ENCODE peak calls at places on chromosomes 1 and 21, in four cellular contexts. S, M, U and Z are unnamed samples.
A peak's percentile ranks its signal among the peaks of the same experiment; 100 is the strongest.

GRCh38 chr21:18499761-18500376 is 96.3 kb upstream of the TMPRSS15 start:
- DNase-seq in S (peak; percentile 4), M (no peak), U (peak; percentile 3), Z (peak; percentile 63)

GRCh38 chr1:1880617-1881312 is 10.1 kb downstream of the GNB1 start:
- DNase-seq in S (no peak), M (no peak), U (no peak), Z (no peak)

GRCh38 chr1:1137256-1138045 is 21.6 kb upstream of the C1orf159 start:
- DNase-seq in S (peak; percentile 53), M (no peak), U (no peak), Z (no peak)

GRCh38 chr1:3905266-3905952 is 5.3 kb upstream of the C1orf174 start:
- DNase-seq in S (no peak), M (no peak), U (no peak), Z (no peak)

GRCh38 chr21:41109174-41109573 is 58.8 kb upstream of the BACE2 start:
- DNase-seq in S (no peak), M (no peak), U (no peak), Z (no peak)

GRCh38 chr1:185318431-185319151 is 1.5 kb upstream of the IVNS1ABP start:
- DNase-seq in S (peak; percentile 53), M (no peak), U (no peak), Z (no peak)

GRCh38 chr1:16605532-16605931 is 7.8 kb downstream of the NBPF1 start:
- DNase-seq in S (no peak), M (no peak), U (no peak), Z (no peak)

GRCh38 chr1:161130266-161130665 is 2.2 kb downstream of the DEDD start:
- DNase-seq in S (no peak), M (no peak), U (no peak), Z (no peak)

GRCh38 chr1:77504986-77505385 is 177.5 kb downstream of the ZZZ3 start:
- DNase-seq in S (no peak), M (no peak), U (no peak), Z (no peak)

GRCh38 chr1:47990286-47990685 is 6.9 kb downstream of the TRABD2B start:
- DNase-seq in S (no peak), M (no peak), U (no peak), Z (no peak)
- TF ChIP-seq CTCF in S (no peak), M (no peak), U (no peak), Z (no peak)

DNA sequence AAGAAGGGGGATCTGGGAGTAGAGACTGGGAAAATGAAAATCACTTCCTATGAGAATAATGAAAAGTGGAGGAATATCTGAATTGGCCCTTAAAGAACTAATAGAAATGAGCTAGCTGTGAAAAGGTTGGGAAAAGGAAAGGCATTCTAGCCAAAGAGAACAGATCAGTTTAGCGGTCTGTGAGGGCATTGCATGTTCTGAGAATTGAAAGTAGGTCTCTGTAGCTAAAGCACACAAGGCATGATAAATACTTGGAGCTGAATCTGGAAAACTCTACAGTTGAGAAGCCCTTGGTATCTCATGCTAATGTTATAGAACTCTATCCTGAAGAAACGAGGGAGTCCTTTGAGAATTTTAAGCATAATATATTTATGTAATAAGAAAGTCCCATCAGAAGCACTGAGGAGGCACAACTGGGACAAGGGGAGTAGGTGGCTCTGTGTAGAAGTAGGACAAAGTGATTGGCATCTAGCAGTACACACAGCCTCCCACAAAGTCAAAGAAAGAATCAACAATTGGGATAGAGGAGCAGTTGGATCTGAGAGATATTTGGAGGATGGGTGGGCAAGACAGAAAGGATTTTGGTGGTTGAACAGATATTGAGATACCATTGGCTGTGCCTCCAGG is 78.7 kb downstream of the GREM2 start:
- DNase-seq in S (no peak), M (no peak), U (no peak), Z (no peak)
- TF ChIP-seq USF1 in S (no peak), M (no peak), U (no peak), Z (no peak)

DNA sequence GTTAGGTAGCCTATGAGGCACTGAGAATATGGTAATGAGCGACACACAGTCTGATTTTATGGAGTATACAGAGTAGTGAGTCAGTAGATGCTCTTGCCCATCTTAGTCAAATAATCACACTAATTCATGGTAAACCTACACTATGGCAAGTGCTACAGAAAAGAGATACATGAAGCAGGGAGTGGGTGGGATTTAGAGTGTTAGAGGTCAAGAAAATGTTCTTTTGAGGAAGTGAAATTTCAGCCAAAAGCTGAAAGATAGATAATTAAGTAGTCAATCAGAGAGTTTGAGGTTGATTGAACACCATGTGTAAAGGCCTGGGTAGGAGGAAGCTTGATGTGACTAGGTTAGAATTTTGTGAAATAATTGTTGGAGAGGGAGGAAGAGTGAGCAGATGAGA is 14.7 kb downstream of the MDM4 start:
- DNase-seq in S (no peak), M (peak; percentile 87), U (no peak), Z (no peak)
- TF ChIP-seq CTCF in S (no peak), M (no peak), U (no peak), Z (no peak)

DNA sequence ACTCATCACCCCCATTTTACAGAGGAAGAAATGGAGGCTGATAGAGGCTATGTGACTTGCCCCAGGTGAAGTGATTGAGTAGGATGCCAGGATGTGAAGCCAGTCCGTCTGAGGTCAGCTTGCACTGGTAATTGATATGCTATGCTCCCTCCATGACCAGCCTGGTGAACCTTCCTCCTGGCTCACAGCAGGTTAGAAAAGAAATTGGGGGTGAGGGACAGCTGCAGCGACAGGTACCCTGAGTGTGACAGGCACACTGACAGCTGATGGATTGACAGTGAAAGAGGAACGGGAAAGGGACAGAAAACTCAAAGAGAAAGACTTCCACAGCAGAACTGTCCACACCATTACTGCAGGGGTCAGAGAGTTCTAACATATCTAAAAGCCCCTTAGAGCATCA is 102.1 kb downstream of the SUSD4 start:
- DNase-seq in S (no peak), M (no peak), U (no peak), Z (no peak)
- TF ChIP-seq USF1 in S (no peak), M (no peak), U (no peak), Z (no peak)

DNA sequence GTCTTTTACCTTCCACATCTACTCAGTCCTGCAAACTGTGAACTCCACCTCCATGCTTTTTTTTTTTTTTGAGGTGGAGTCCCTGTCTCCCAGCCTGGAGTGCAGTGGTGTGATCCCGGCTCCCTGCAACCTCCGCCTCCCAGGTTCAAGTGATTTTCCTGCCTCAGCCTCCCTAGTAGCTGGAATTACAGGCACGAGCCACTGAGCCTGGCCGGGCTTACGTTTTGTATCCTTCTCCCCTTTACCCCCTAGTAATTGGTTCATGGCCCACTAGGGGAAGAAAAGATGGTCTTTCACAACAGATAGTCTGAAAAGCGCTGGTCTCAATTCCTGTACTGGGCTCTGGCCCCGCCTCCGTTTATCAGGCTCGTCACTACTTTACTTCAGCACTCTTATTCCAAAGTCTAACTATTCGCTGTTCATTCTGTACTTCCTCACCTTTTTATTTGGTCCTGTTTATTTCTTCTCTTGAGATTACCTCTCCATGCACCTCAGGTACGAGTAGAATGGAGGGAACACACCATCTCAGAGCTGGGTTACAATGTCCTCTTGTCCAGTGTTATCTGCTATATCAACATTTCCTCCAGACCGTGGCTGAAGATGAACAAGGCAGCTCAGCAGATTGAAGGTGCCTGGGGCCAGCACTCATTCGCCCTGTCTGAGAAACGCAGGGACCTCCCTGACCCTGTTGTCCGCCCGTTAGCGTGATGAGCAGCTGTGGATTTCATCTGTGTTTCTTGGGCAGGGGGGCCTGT is 16.2 kb downstream of the CNST start:
- DNase-seq in S (peak; percentile 65), M (no peak), U (no peak), Z (no peak)
- TF ChIP-seq CTCF in S (no peak), M (no peak), U (no peak), Z (no peak)

GRCh38 chr1:54546651-54547348 is 1.2 kb upstream of the ACOT11 start:
- DNase-seq in S (no peak), M (no peak), U (no peak), Z (no peak)
- TF ChIP-seq USF1 in S (peak; percentile 73), M (no peak), U (peak; percentile 43), Z (no peak)

GRCh38 chr1:230794871-230795645 is 47.9 kb downstream of the CAPN9 start:
- DNase-seq in S (no peak), M (no peak), U (no peak), Z (no peak)

GRCh38 chr1:230798491-230798890 is 51.3 kb downstream of the CAPN9 start:
- DNase-seq in S (no peak), M (no peak), U (no peak), Z (no peak)

GRCh38 chr1:230796626-230797025 is 49.4 kb downstream of the CAPN9 start:
- DNase-seq in S (no peak), M (no peak), U (no peak), Z (no peak)

GRCh38 chr1:230798187-230798484 is 50.9 kb downstream of the CAPN9 start:
- DNase-seq in S (no peak), M (no peak), U (no peak), Z (no peak)

GRCh38 chr1:230797376-230798186 is 50.4 kb downstream of the CAPN9 start:
- DNase-seq in S (peak; percentile 73), M (no peak), U (peak; percentile 55), Z (peak; percentile 62)
- TF ChIP-seq CTCF in S (peak; percentile 82), M (peak; percentile 13), U (peak; percentile 74), Z (no peak)

GRCh38 chr1:75640137-75640536 is 29.2 kb upstream of the SLC44A5 start:
- DNase-seq in S (peak; percentile 35), M (no peak), U (no peak), Z (no peak)
- TF ChIP-seq USF1 in S (no peak), M (no peak), U (no peak), Z (no peak)

GRCh38 chr1:22208265-22208972 is 65.5 kb upstream of the WNT4 start:
- DNase-seq in S (peak; percentile 60), M (no peak), U (peak; percentile 59), Z (no peak)
- TF ChIP-seq CTCF in S (peak; percentile 87), M (peak; percentile 12), U (no peak), Z (no peak)

GRCh38 chr1:206566976-206567375 is 45.3 kb downstream of the EIF2D start:
- DNase-seq in S (no peak), M (no peak), U (no peak), Z (no peak)
- TF ChIP-seq USF1 in S (no peak), M (no peak), U (no peak), Z (no peak)